ENCODE peak calls at places on chromosomes 5 and 9, in four cellular contexts. G is HepG2, T is NCI-H1092 treated with DMSO at 0.1 percent for 48 hours, K is activated B cell treated with CpG ODN at 0.5 μM for 24 hours. B is an unnamed sample.

GRCh38 chr5:158911693-158912363 is 187.9 kb downstream of the EBF1 start:
- DNase-seq in G (no peak), T (no peak), K (no peak), B (no peak)

GRCh38 chr5:134523543-134524136 is 1.8 kb upstream of the JADE2 start:
- DNase-seq in G (no peak), T (no peak), K (no peak), B (no peak)

GRCh38 chr5:152688561-152689274 is 283.6 kb upstream of the NMUR2 start:
- DNase-seq in G (no peak), T (no peak), K (no peak), B (no peak)

GRCh38 chr9:95924955-95925354 is 49.5 kb downstream of the ERCC6L2 start:
- DNase-seq in G (no peak), T (no peak), K (no peak), B (no peak)

GRCh38 chr9:131459056-131459455 is 43.7 kb upstream of the POMT1 start:
- DNase-seq in G (no peak), T (no peak), K (no peak), B (no peak)

GRCh38 chr9:70079364-70080103 is 35.9 kb downstream of the MAMDC2 start:
- DNase-seq in G (no peak), T (peak), K (no peak), B (peak)

GRCh38 chr5:424259-425110 is 18.5 kb upstream of the EXOC3 start:
- DNase-seq in G (no peak), T (no peak), K (peak), B (no peak)

GRCh38 chr5:10420926-10421325 is 20.8 kb upstream of the ROPN1L start:
- DNase-seq in G (no peak), T (no peak), K (no peak), B (no peak)

GRCh38 chr5:15463231-15463630 is 36.7 kb upstream of the FBXL7 start:
- DNase-seq in G (no peak), T (no peak), K (no peak), B (no peak)

GRCh38 chr9:132670359-132670815 is at the start of gene GTF3C4:
- DNase-seq in G (no peak), T (peak), K (no peak), B (peak)

GRCh38 chr9:98610196-98610595 is 98.5 kb downstream of the GABBR2 start:
- DNase-seq in G (no peak), T (no peak), K (no peak), B (no peak)

GRCh38 chr5:135217669-135218485 is 181.2 kb downstream of the MACROH2A1 start:
- DNase-seq in G (no peak), T (no peak), K (no peak), B (no peak)

GRCh38 chr9:79623799-79624721 is 52.3 kb downstream of the TLE4 start:
- DNase-seq in G (peak), T (peak), K (no peak), B (peak)

GRCh38 chr5:139885172-139885856 is 89.7 kb downstream of the PSD2 start:
- DNase-seq in G (no peak), T (no peak), K (no peak), B (no peak)

GRCh38 chr5:90803891-90804290 is 245.3 kb downstream of the ADGRV1 start:
- DNase-seq in G (no peak), T (no peak), K (no peak), B (no peak)